ENCODE peak calls at places on chromosome 2, in six cellular contexts. S, V, M, C, L and J are unnamed samples.

GRCh38 chr2:18440141-18440605 is 120.3 kb downstream of the RDH14 start:
- DNase-seq in S (no peak), V (no peak), M (no peak), C (peak; percentile 35), L (no peak), J (no peak)

GRCh38 chr2:7771781-7772180 is 854.6 kb downstream of the RNF144A start:
- DNase-seq in S (no peak), V (no peak), M (no peak), C (no peak), L (no peak), J (no peak)

GRCh38 chr2:16481342-16481741 is 184.3 kb downstream of the CYRIA start:
- DNase-seq in S (no peak), V (no peak), M (no peak), C (no peak), L (no peak), J (no peak)

GRCh38 chr2:949894-950626 is 589 bp upstream of the SNTG2 start:
- DNase-seq in S (no peak), V (no peak), M (no peak), C (no peak), L (no peak), J (no peak)

GRCh38 chr2:54329482-54330225 is 73.6 kb upstream of the TSPYL6 start:
- DNase-seq in S (no peak), V (peak; percentile 66), M (no peak), C (no peak), L (no peak), J (no peak)

GRCh38 chr2:73823916-73824523 is 4.7 kb upstream of the STAMBP start:
- DNase-seq in S (no peak), V (peak; percentile 81), M (peak; percentile 16), C (peak; percentile 52), L (no peak), J (peak; percentile 37)

GRCh38 chr2:161988589-161988988 is 85.4 kb downstream of the DPP4 start:
- DNase-seq in S (no peak), V (no peak), M (no peak), C (no peak), L (no peak), J (no peak)

GRCh38 chr2:104378853-104379374 is 475.0 kb upstream of the POU3F3 start:
- DNase-seq in S (no peak), V (no peak), M (peak; percentile 12), C (peak; percentile 18), L (peak; percentile 13), J (peak; percentile 16)

GRCh38 chr2:156826342-156826933 is 390.3 kb downstream of the GPD2 start:
- DNase-seq in S (no peak), V (no peak), M (no peak), C (peak; percentile 2), L (no peak), J (no peak)

GRCh38 chr2:28233070-28233718 is 159.5 kb upstream of the FOSL2 start:
- DNase-seq in S (no peak), V (no peak), M (no peak), C (no peak), L (no peak), J (peak; percentile 33)

GRCh38 chr2:221204699-221205098 is 367.4 kb downstream of the EPHA4 start:
- DNase-seq in S (no peak), V (no peak), M (no peak), C (no peak), L (no peak), J (no peak)

GRCh38 chr2:100470898-100471514 is 724 bp downstream of the NMS start:
- DNase-seq in S (no peak), V (no peak), M (no peak), C (peak; percentile 25), L (no peak), J (peak; percentile 16)

GRCh38 chr2:241895732-241896641 is 26.5 kb downstream of the RTP5 start:
- DNase-seq in S (peak; percentile 88), V (peak; percentile 69), M (no peak), C (peak; percentile 71), L (no peak), J (no peak)

GRCh38 chr2:17426708-17427107 is 91.5 kb downstream of the RAD51AP2 start:
- DNase-seq in S (no peak), V (no peak), M (no peak), C (no peak), L (no peak), J (no peak)

GRCh38 chr2:37231251-37232130 is at the start of the genes CEBPZ and NDUFAF7:
- DNase-seq in S (peak; percentile 94), V (peak; percentile 96), M (peak; percentile 94), C (peak; percentile 95), L (peak; percentile 77), J (peak; percentile 89)

GRCh38 chr2:62305421-62306176 is 109.7 kb downstream of the B3GNT2 start:
- DNase-seq in S (no peak), V (peak; percentile 94), M (no peak), C (no peak), L (no peak), J (no peak)

GRCh38 chr2:62413116-62413663 is 92.8 kb downstream of the TMEM17 start:
- DNase-seq in S (no peak), V (no peak), M (no peak), C (no peak), L (no peak), J (no peak)

GRCh38 chr2:46615555-46616487 is 136.5 kb downstream of the TMEM247 start:
- DNase-seq in S (no peak), V (peak; percentile 26), M (peak; percentile 16), C (peak; percentile 5), L (no peak), J (no peak)

GRCh38 chr2:232139786-232140562 is 178.5 kb downstream of the DIS3L2 start:
- DNase-seq in S (no peak), V (no peak), M (no peak), C (no peak), L (no peak), J (no peak)

GRCh38 chr2:120205901-120206581 is 17.2 kb downstream of the TMEM185B start:
- DNase-seq in S (no peak), V (no peak), M (peak; percentile 67), C (peak; percentile 23), L (no peak), J (no peak)

GRCh38 chr2:65380243-65380642 is 52.2 kb downstream of the SPRED2 start:
- DNase-seq in S (no peak), V (no peak), M (no peak), C (no peak), L (no peak), J (no peak)

GRCh38 chr2:98634406-98635092 is 26.2 kb downstream of the UNC50 start:
- DNase-seq in S (no peak), V (peak; percentile 17), M (no peak), C (no peak), L (no peak), J (no peak)

GRCh38 chr2:37283207-37283606 is 41.4 kb downstream of the PRKD3 start:
- DNase-seq in S (no peak), V (peak; percentile 80), M (no peak), C (no peak), L (no peak), J (peak; percentile 27)

GRCh38 chr2:151409601-151410484 is at the start of gene RIF1:
- DNase-seq in S (peak; percentile 90), V (peak; percentile 90), M (peak; percentile 89), C (peak; percentile 89), L (peak; percentile 76), J (peak; percentile 82)

GRCh38 chr2:20625920-20626697 is 24.8 kb downstream of the HS1BP3 start:
- DNase-seq in S (peak; percentile 45), V (no peak), M (no peak), C (no peak), L (no peak), J (no peak)

GRCh38 chr2:233244818-233245217 is 6.7 kb upstream of the ATG16L1 start:
- DNase-seq in S (no peak), V (no peak), M (no peak), C (no peak), L (no peak), J (no peak)

GRCh38 chr2:127078028-127078427 is 28.9 kb downstream of the BIN1 start:
- DNase-seq in S (no peak), V (no peak), M (no peak), C (peak; percentile 52), L (no peak), J (no peak)

GRCh38 chr2:10448646-10449480 is 736 bp upstream of the ODC1 start:
- DNase-seq in S (peak; percentile 96), V (peak; percentile 90), M (peak; percentile 95), C (peak; percentile 91), L (peak; percentile 96), J (no peak)
- TF ChIP-seq POLR2A in S (peak; percentile 74), V (peak; percentile 83), M (peak; percentile 89), C (no peak), L (peak; percentile 71), J (peak; percentile 75)

GRCh38 chr2:24083567-24084385 is 858 bp downstream of the TP53I3 start:
- DNase-seq in S (no peak), V (peak; percentile 85), M (peak; percentile 94), C (no peak), L (peak; percentile 80), J (peak; percentile 68)
- TF ChIP-seq POLR2A in S (no peak), V (peak; percentile 48), M (peak; percentile 67), C (no peak), L (peak; percentile 61), J (peak; percentile 6)

GRCh38 chr2:176126929-176127768 is 2.4 kb upstream of the HOXD8 start:
- DNase-seq in S (peak; percentile 68), V (peak; percentile 68), M (peak; percentile 79), C (peak; percentile 78), L (no peak), J (no peak)
- TF ChIP-seq POLR2A in S (no peak), V (no peak), M (no peak), C (no peak), L (no peak), J (no peak)

GRCh38 chr2:8892149-8892548 is 54.7 kb upstream of the KIDINS220 start:
- DNase-seq in S (no peak), V (no peak), M (no peak), C (no peak), L (no peak), J (no peak)

GRCh38 chr2:8888963-8889362 is 51.5 kb upstream of the KIDINS220 start:
- DNase-seq in S (no peak), V (no peak), M (no peak), C (no peak), L (no peak), J (no peak)

GRCh38 chr2:8889978-8890377 is 52.6 kb upstream of the KIDINS220 start:
- DNase-seq in S (no peak), V (no peak), M (no peak), C (no peak), L (no peak), J (no peak)

GRCh38 chr2:8893474-8893873 is 56.1 kb upstream of the KIDINS220 start:
- DNase-seq in S (no peak), V (no peak), M (no peak), C (no peak), L (no peak), J (no peak)

DNA sequence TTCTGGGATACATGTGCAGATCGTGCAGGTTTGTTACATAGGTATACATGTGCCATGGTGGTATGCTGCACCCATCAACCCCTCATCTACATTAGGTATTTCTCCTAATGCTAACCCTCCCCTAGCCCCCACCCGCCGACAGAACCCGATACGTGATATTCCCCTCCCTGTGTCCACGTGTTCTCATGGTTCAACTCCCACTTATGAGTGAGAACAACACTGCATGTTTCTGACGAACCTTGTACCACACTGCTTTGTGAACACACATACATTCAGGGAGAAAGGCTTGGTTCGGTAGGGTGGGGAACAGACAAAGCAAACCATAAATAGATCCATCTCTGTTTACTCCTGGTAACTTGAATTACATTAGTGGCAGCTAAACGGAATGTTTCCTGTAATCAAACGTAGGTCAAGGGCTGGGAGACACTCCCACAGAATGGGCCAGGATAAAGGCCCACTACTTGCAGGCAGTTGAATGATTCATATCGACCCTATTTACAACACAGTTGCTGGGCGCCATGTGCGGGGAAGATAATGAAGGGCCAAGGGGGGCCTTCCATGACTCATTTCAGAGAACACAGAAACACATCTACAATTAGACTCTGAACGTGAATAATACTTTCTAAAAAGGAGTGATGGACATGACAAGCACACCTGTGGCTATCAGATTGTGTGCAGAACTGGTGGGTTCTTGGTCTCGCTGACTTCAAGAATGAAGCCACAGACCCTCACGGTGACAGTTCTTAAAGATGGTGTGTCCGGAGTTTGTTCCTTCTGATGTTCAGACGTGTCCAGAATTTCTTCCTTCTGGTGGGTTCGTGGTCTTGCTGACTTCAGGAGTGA is 56.8 kb upstream of the KIDINS220 start:
- DNase-seq in S (no peak), V (no peak), M (no peak), C (no peak), L (no peak), J (no peak)
- TF ChIP-seq POLR2A in S (no peak), V (no peak), M (no peak), C (no peak), L (no peak), J (no peak)